ENCODE peak calls at places on chromosomes 2 and 18, in four cellular contexts. N is brain microvascular endothelial cell, K is heart right ventricle, S is astrocyte. B is an unnamed sample. For H3K36me3, the result is how much of the 10 kb centered on the place peaks cover.

GRCh38 chr2:129459200-129459876 is 520.1 kb upstream of the RAB6C start:
- DNase-seq in N (no peak), K (no peak), S (no peak), B (no peak)

GRCh38 chr2:46410273-46411244 is 68.8 kb upstream of the TMEM247 start:
- DNase-seq in N (no peak), K (peak), S (no peak), B (no peak)

GRCh38 chr2:238334885-238335284 is 14.6 kb downstream of the TRAF3IP1 start:
- DNase-seq in N (no peak), K (no peak), S (no peak), B (no peak)

GRCh38 chr2:224333631-224334030 is 68.3 kb downstream of the FAM124B start:
- DNase-seq in N (no peak), K (no peak), S (no peak), B (no peak)

GRCh38 chr2:32559136-32559535 is 68.7 kb upstream of the TTC27 start:
- DNase-seq in N (no peak), K (no peak), S (peak), B (no peak)

GRCh38 chr18:68428026-68428425 is 286.9 kb downstream of the TMX3 start:
- DNase-seq in N (peak), K (no peak), S (peak), B (peak)

GRCh38 chr2:37472959-37473358 is 128.5 kb downstream of the QPCT start:
- DNase-seq in N (peak), K (no peak), S (peak), B (peak)

GRCh38 chr2:205996156-205996555 is 89.8 kb downstream of the INO80D start:
- DNase-seq in N (no peak), K (no peak), S (no peak), B (no peak)

GRCh38 chr18:46278481-46279465 is 174.6 kb downstream of the HAUS1 start:
- DNase-seq in N (peak), K (no peak), S (peak), B (peak)

GRCh38 chr2:169164311-169164710 is 94.9 kb downstream of the DHRS9 start:
- DNase-seq in N (no peak), K (no peak), S (no peak), B (no peak)

GRCh38 chr2:169162613-169163012 is 93.2 kb downstream of the DHRS9 start:
- DNase-seq in N (no peak), K (no peak), S (no peak), B (no peak)

GRCh38 chr2:169160926-169161481 is 91.6 kb downstream of the DHRS9 start:
- DNase-seq in N (no peak), K (no peak), S (no peak), B (peak)

DNA sequence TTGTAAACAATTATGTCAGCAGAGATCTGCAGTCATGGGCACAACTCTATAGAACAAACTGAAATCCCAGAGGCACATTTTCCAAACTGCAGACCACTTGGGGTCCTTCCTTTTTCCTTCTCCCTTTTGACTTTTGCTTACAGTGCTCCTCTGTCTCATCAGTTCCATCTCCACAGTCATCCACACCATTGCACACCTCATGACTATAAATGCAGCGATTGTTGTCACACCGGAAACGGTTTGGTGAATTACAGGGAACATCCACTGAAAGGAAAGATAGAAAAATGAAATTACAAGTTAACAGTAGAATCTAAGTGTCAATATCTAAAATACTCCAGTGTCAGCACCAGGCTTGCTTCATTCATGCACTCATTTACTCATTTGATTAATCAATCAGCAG is 96.4 kb downstream of the DHRS9 start:
- DNase-seq in N (no peak), K (no peak), S (no peak), B (no peak)
- H3K36me3 ChIP-seq in N (under half), K (under half), S (under half), B (under half)

GRCh38 chr2:73385486-73386341 is at the start of gene ALMS1:
- DNase-seq in N (peak), K (peak), S (peak), B (peak)
- TF ChIP-seq CTCF in N (peak), K (peak), S (no peak), B (peak)

DNA sequence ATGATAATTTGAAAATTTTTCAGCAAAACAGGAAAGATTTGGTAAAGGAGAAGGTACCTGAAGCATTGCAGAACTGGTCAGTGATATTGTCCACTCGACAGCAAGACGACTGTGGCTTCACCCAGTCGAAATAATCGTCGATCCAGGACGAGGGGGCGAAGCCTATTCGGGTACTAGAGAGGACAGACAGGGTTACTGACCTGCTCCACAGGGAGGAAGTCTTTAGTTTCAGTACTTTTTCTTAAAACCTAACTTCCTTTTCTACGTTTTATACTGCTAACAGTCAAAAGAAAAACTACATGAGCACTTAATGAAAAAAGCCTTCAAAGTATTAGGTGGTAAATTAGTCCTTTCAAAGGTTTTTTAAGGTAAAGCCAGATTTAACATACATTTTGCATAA is 36.0 kb downstream of the RMC1 start:
- DNase-seq in N (no peak), K (no peak), S (no peak), B (no peak)
- H3K36me3 ChIP-seq in N (half or more), K (under half), S (half or more), B (half or more)

DNA sequence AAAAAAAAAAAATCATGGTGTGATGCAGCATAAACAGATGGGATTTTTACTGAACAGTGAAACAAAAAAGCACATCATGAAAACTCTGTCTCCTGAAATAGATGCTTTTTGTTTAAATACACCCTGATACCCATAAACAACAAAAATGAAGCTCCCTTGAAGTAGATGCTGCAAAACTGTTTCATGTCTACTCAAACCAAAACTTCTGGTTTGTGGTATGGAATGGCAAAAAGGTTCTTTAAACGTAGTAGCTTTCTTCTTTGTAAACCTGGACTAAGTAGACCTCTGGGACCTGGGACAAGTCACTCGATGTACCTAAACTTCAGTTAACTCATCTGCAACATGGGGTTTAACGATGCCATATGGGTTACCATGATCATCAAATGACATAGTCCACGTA is 64.4 kb upstream of the RAPH1 start:
- DNase-seq in N (no peak), K (no peak), S (no peak), B (no peak)
- TF ChIP-seq CTCF in N (no peak), K (no peak), S (no peak), B (no peak)

DNA sequence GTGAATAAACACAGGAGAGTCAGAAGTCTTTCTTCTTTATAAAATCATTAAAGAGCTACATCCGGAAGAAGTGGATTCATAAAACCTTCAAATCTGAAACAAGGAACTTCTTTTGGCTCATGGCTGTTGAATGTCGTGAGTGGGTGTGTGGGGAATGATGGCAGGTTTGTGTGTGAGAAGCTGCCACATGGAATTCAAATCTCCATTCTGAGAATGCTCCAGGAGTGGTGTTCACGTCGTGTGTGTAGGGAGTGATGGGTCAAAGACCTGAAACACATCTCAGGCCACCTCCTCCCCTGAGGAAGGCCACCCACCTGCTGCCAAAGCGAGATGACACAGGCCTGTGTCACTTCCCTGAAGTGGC is 28.9 kb downstream of the FAM228A start:
- DNase-seq in N (no peak), K (no peak), S (no peak), B (no peak)
- H3K36me3 ChIP-seq in N (under half), K (under half), S (under half), B (under half)

GRCh38 chr2:71481111-71481510 is 27.8 kb downstream of the DYSF start:
- DNase-seq in N (no peak), K (no peak), S (no peak), B (no peak)

GRCh38 chr2:71483246-71483645 is 29.9 kb downstream of the DYSF start:
- DNase-seq in N (no peak), K (no peak), S (no peak), B (no peak)

GRCh38 chr2:71479261-71479660 is 25.9 kb downstream of the DYSF start:
- DNase-seq in N (no peak), K (no peak), S (no peak), B (no peak)

GRCh38 chr2:71484354-71484753 is 31.0 kb downstream of the DYSF start:
- DNase-seq in N (no peak), K (no peak), S (no peak), B (no peak)

GRCh38 chr2:71482055-71482454 is 28.7 kb downstream of the DYSF start:
- DNase-seq in N (no peak), K (no peak), S (no peak), B (no peak)
- TF ChIP-seq CTCF in N (peak), K (no peak), S (no peak), B (no peak)

GRCh38 chr2:152650768-152651371 is 66.4 kb downstream of the PRPF40A start:
- DNase-seq in N (no peak), K (no peak), S (no peak), B (no peak)
- H3K36me3 ChIP-seq in N (under half), K (under half), S (under half), B (under half)

GRCh38 chr18:13680612-13681011 is 45.7 kb downstream of the FAM210A start:
- DNase-seq in N (no peak), K (peak), S (no peak), B (peak)
- TF ChIP-seq CTCF in N (peak), K (peak), S (peak), B (peak)

B was measured in bronchial epithelial cell.